ENCODE peak calls at places on chromosome 16, in nine cellular contexts. One of them, this sample, is unnamed.

GRCh38 chr16:70715113-70715711 is 29.4 kb upstream of the MTSS2 start:
- DNase-seq in fibroblast of the aortic adventitia: peak
- DNase-seq in effector memory CD4-positive, alpha-beta T cell: no peak
- DNase-seq in skeletal muscle cell: peak
- DNase-seq in aorta: peak
- DNase-seq in GM23248: peak
- DNase-seq in dorsolateral prefrontal cortex: peak
- DNase-seq in stomach: peak
- DNase-seq in tibial artery: peak
- DNase-seq in this sample: no peak

GRCh38 chr16:64983983-64984382 is 137.9 kb downstream of the CDH11 start:
- DNase-seq in fibroblast of the aortic adventitia: peak
- DNase-seq in effector memory CD4-positive, alpha-beta T cell: no peak
- DNase-seq in skeletal muscle cell: peak
- DNase-seq in aorta: no peak
- DNase-seq in GM23248: peak
- DNase-seq in dorsolateral prefrontal cortex: no peak
- DNase-seq in stomach: no peak
- DNase-seq in tibial artery: no peak
- DNase-seq in this sample: no peak

GRCh38 chr16:31118223-31119155 is 1.0 kb downstream of the KAT8 start:
- DNase-seq in fibroblast of the aortic adventitia: peak
- DNase-seq in effector memory CD4-positive, alpha-beta T cell: no peak
- DNase-seq in skeletal muscle cell: peak
- DNase-seq in aorta: no peak
- DNase-seq in GM23248: peak
- DNase-seq in dorsolateral prefrontal cortex: no peak
- DNase-seq in stomach: no peak
- DNase-seq in tibial artery: no peak
- DNase-seq in this sample: no peak

GRCh38 chr16:4378202-4378666 is 6.6 kb downstream of the VASN start:
- DNase-seq in fibroblast of the aortic adventitia: peak
- DNase-seq in effector memory CD4-positive, alpha-beta T cell: no peak
- DNase-seq in skeletal muscle cell: no peak
- DNase-seq in aorta: peak
- DNase-seq in GM23248: peak
- DNase-seq in dorsolateral prefrontal cortex: no peak
- DNase-seq in stomach: no peak
- DNase-seq in tibial artery: peak
- DNase-seq in this sample: no peak

GRCh38 chr16:85463228-85463611 is 149.9 kb upstream of the GSE1 start:
- DNase-seq in fibroblast of the aortic adventitia: no peak
- DNase-seq in effector memory CD4-positive, alpha-beta T cell: no peak
- DNase-seq in skeletal muscle cell: no peak
- DNase-seq in aorta: no peak
- DNase-seq in GM23248: no peak
- DNase-seq in dorsolateral prefrontal cortex: no peak
- DNase-seq in stomach: no peak
- DNase-seq in tibial artery: no peak
- DNase-seq in this sample: no peak

GRCh38 chr16:7716924-7717323 is 384.3 kb downstream of the RBFOX1 start:
- DNase-seq in fibroblast of the aortic adventitia: no peak
- DNase-seq in effector memory CD4-positive, alpha-beta T cell: no peak
- DNase-seq in skeletal muscle cell: no peak
- DNase-seq in aorta: no peak
- DNase-seq in GM23248: no peak
- DNase-seq in dorsolateral prefrontal cortex: no peak
- DNase-seq in stomach: no peak
- DNase-seq in tibial artery: no peak
- DNase-seq in this sample: no peak

GRCh38 chr16:73369841-73370240 is 321.9 kb upstream of the ZFHX3 start:
- DNase-seq in fibroblast of the aortic adventitia: no peak
- DNase-seq in effector memory CD4-positive, alpha-beta T cell: no peak
- DNase-seq in skeletal muscle cell: no peak
- DNase-seq in aorta: no peak
- DNase-seq in GM23248: no peak
- DNase-seq in dorsolateral prefrontal cortex: no peak
- DNase-seq in stomach: no peak
- DNase-seq in tibial artery: no peak
- DNase-seq in this sample: no peak

GRCh38 chr16:17471745-17472075 is 950 bp upstream of the XYLT1 start:
- DNase-seq in fibroblast of the aortic adventitia: no peak
- DNase-seq in effector memory CD4-positive, alpha-beta T cell: no peak
- DNase-seq in skeletal muscle cell: no peak
- DNase-seq in aorta: no peak
- DNase-seq in GM23248: peak
- DNase-seq in dorsolateral prefrontal cortex: no peak
- DNase-seq in stomach: no peak
- DNase-seq in tibial artery: no peak
- DNase-seq in this sample: no peak

GRCh38 chr16:86942469-86943175 is 364.3 kb downstream of the FOXL1 start:
- DNase-seq in fibroblast of the aortic adventitia: no peak
- DNase-seq in effector memory CD4-positive, alpha-beta T cell: no peak
- DNase-seq in skeletal muscle cell: no peak
- DNase-seq in aorta: peak
- DNase-seq in GM23248: peak
- DNase-seq in dorsolateral prefrontal cortex: no peak
- DNase-seq in stomach: no peak
- DNase-seq in tibial artery: no peak
- DNase-seq in this sample: no peak

GRCh38 chr16:67842509-67843342 is 606 bp downstream of the THAP11 start:
- DNase-seq in fibroblast of the aortic adventitia: peak
- DNase-seq in effector memory CD4-positive, alpha-beta T cell: peak
- DNase-seq in skeletal muscle cell: no peak
- DNase-seq in aorta: peak
- DNase-seq in GM23248: peak
- DNase-seq in dorsolateral prefrontal cortex: peak
- DNase-seq in stomach: peak
- DNase-seq in tibial artery: peak
- DNase-seq in this sample: peak

GRCh38 chr16:22898874-22899348 is 84.9 kb downstream of the HS3ST2 start:
- DNase-seq in fibroblast of the aortic adventitia: peak
- DNase-seq in effector memory CD4-positive, alpha-beta T cell: no peak
- DNase-seq in skeletal muscle cell: peak
- DNase-seq in aorta: peak
- DNase-seq in GM23248: peak
- DNase-seq in dorsolateral prefrontal cortex: peak
- DNase-seq in stomach: peak
- DNase-seq in tibial artery: peak
- DNase-seq in this sample: peak

GRCh38 chr16:56549744-56550385 is 15.0 kb upstream of the MT4 start:
- DNase-seq in fibroblast of the aortic adventitia: no peak
- DNase-seq in effector memory CD4-positive, alpha-beta T cell: no peak
- DNase-seq in skeletal muscle cell: no peak
- DNase-seq in aorta: no peak
- DNase-seq in GM23248: peak
- DNase-seq in dorsolateral prefrontal cortex: no peak
- DNase-seq in stomach: no peak
- DNase-seq in tibial artery: no peak
- DNase-seq in this sample: no peak

GRCh38 chr16:56551796-56552738 is 12.8 kb upstream of the MT4 start:
- DNase-seq in fibroblast of the aortic adventitia: peak
- DNase-seq in effector memory CD4-positive, alpha-beta T cell: no peak
- DNase-seq in skeletal muscle cell: no peak
- DNase-seq in aorta: no peak
- DNase-seq in GM23248: no peak
- DNase-seq in dorsolateral prefrontal cortex: peak
- DNase-seq in stomach: peak
- DNase-seq in tibial artery: no peak
- DNase-seq in this sample: no peak

GRCh38 chr16:56547120-56547948 is 17.5 kb upstream of the MT4 start:
- DNase-seq in fibroblast of the aortic adventitia: peak
- DNase-seq in effector memory CD4-positive, alpha-beta T cell: no peak
- DNase-seq in skeletal muscle cell: peak
- DNase-seq in aorta: no peak
- DNase-seq in GM23248: peak
- DNase-seq in dorsolateral prefrontal cortex: peak
- DNase-seq in stomach: no peak
- DNase-seq in tibial artery: no peak
- DNase-seq in this sample: no peak

DNA sequence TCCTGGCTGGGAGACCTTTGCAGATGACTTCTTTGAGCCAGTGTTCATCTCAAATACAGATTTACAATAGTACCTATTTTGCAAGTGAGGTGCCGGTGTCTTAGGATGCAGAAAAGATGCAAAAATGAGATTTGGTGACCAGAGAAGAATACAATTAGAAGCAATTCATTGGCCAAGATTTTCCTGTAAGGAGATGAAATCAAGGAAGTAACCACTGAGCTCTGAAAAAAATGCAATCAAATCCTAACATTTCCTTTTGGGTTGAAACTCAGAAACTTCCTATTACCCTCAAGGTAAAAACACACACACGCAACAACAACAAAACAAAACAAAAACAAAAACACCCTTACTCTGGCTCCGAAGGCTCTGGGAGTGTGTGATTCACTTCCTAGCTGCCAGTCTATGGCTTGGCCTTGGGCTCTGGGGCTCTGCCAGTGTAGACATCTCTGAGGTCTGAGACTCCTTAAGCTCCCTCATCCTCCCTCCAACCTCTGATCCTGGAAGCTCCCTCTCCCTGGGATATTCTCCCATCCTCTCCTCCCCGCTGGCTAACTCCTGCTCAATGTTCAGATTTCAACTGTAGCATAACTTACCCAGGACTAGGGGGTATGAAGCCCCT is 16.8 kb upstream of the MT4 start:
- DNase-seq in fibroblast of the aortic adventitia: no peak
- DNase-seq in effector memory CD4-positive, alpha-beta T cell: no peak
- DNase-seq in skeletal muscle cell: no peak
- DNase-seq in aorta: no peak
- DNase-seq in GM23248: peak
- DNase-seq in dorsolateral prefrontal cortex: no peak
- DNase-seq in stomach: no peak
- DNase-seq in tibial artery: no peak
- DNase-seq in this sample: no peak
- H3K4me3 ChIP-seq in fibroblast of the aortic adventitia: no peak
- H3K4me3 ChIP-seq in effector memory CD4-positive, alpha-beta T cell: no peak
- H3K4me3 ChIP-seq in skeletal muscle cell: no peak
- H3K4me3 ChIP-seq in aorta: no peak
- H3K4me3 ChIP-seq in GM23248: no peak
- H3K4me3 ChIP-seq in dorsolateral prefrontal cortex: no peak
- H3K4me3 ChIP-seq in stomach: no peak
- H3K4me3 ChIP-seq in tibial artery: no peak
- H3K4me3 ChIP-seq in this sample: no peak

GRCh38 chr16:54374136-54374535 is 87.5 kb upstream of the IRX3 start:
- DNase-seq in fibroblast of the aortic adventitia: peak
- DNase-seq in effector memory CD4-positive, alpha-beta T cell: no peak
- DNase-seq in skeletal muscle cell: no peak
- DNase-seq in aorta: no peak
- DNase-seq in GM23248: peak
- DNase-seq in dorsolateral prefrontal cortex: no peak
- DNase-seq in stomach: no peak
- DNase-seq in tibial artery: no peak
- DNase-seq in this sample: no peak
- H3K4me3 ChIP-seq in fibroblast of the aortic adventitia: peak
- H3K4me3 ChIP-seq in effector memory CD4-positive, alpha-beta T cell: no peak
- H3K4me3 ChIP-seq in skeletal muscle cell: peak
- H3K4me3 ChIP-seq in aorta: no peak
- H3K4me3 ChIP-seq in GM23248: peak
- H3K4me3 ChIP-seq in dorsolateral prefrontal cortex: no peak
- H3K4me3 ChIP-seq in stomach: no peak
- H3K4me3 ChIP-seq in tibial artery: peak
- H3K4me3 ChIP-seq in this sample: no peak

GRCh38 chr16:88533381-88533831 is 36.8 kb upstream of the ZC3H18 start:
- DNase-seq in fibroblast of the aortic adventitia: no peak
- DNase-seq in effector memory CD4-positive, alpha-beta T cell: no peak
- DNase-seq in skeletal muscle cell: peak
- DNase-seq in aorta: no peak
- DNase-seq in GM23248: peak
- DNase-seq in dorsolateral prefrontal cortex: peak
- DNase-seq in stomach: no peak
- DNase-seq in tibial artery: no peak
- DNase-seq in this sample: no peak
- H3K4me3 ChIP-seq in fibroblast of the aortic adventitia: no peak
- H3K4me3 ChIP-seq in effector memory CD4-positive, alpha-beta T cell: no peak
- H3K4me3 ChIP-seq in skeletal muscle cell: peak
- H3K4me3 ChIP-seq in aorta: peak
- H3K4me3 ChIP-seq in GM23248: peak
- H3K4me3 ChIP-seq in dorsolateral prefrontal cortex: peak
- H3K4me3 ChIP-seq in stomach: peak
- H3K4me3 ChIP-seq in tibial artery: peak
- H3K4me3 ChIP-seq in this sample: no peak

GRCh38 chr16:66548068-66548467 is 1.9 kb downstream of the TK2 start:
- DNase-seq in fibroblast of the aortic adventitia: no peak
- DNase-seq in effector memory CD4-positive, alpha-beta T cell: no peak
- DNase-seq in skeletal muscle cell: no peak
- DNase-seq in aorta: no peak
- DNase-seq in GM23248: no peak
- DNase-seq in dorsolateral prefrontal cortex: no peak
- DNase-seq in stomach: no peak
- DNase-seq in tibial artery: no peak
- DNase-seq in this sample: no peak
- H3K4me3 ChIP-seq in fibroblast of the aortic adventitia: no peak
- H3K4me3 ChIP-seq in effector memory CD4-positive, alpha-beta T cell: no peak
- H3K4me3 ChIP-seq in skeletal muscle cell: no peak
- H3K4me3 ChIP-seq in aorta: no peak
- H3K4me3 ChIP-seq in GM23248: no peak
- H3K4me3 ChIP-seq in dorsolateral prefrontal cortex: no peak
- H3K4me3 ChIP-seq in stomach: no peak
- H3K4me3 ChIP-seq in tibial artery: peak
- H3K4me3 ChIP-seq in this sample: no peak

GRCh38 chr16:55399911-55400310 is 75.9 kb downstream of the IRX6 start:
- DNase-seq in fibroblast of the aortic adventitia: no peak
- DNase-seq in effector memory CD4-positive, alpha-beta T cell: no peak
- DNase-seq in skeletal muscle cell: no peak
- DNase-seq in aorta: no peak
- DNase-seq in GM23248: peak
- DNase-seq in dorsolateral prefrontal cortex: no peak
- DNase-seq in stomach: no peak
- DNase-seq in tibial artery: no peak
- DNase-seq in this sample: no peak
- H3K4me3 ChIP-seq in fibroblast of the aortic adventitia: no peak
- H3K4me3 ChIP-seq in effector memory CD4-positive, alpha-beta T cell: no peak
- H3K4me3 ChIP-seq in skeletal muscle cell: no peak
- H3K4me3 ChIP-seq in aorta: no peak
- H3K4me3 ChIP-seq in GM23248: no peak
- H3K4me3 ChIP-seq in dorsolateral prefrontal cortex: no peak
- H3K4me3 ChIP-seq in stomach: no peak
- H3K4me3 ChIP-seq in tibial artery: no peak
- H3K4me3 ChIP-seq in this sample: no peak

This sample was measured in CD8-positive, alpha-beta T cell.